ENCODE peak calls at places on chromosomes 5 and 9, in ten cellular contexts. E, P, G, Q, N, D, U, Y, J and X are unnamed samples.

GRCh38 chr5:61362796-61363364 is 30.8 kb downstream of the ZSWIM6 start:
- DNase-seq in E (no peak), P (peak; percentile 37), G (no peak), Q (peak; percentile 2), N (peak; percentile 38), D (peak; percentile 34), U (peak; percentile 37), Y (no peak), J (no peak), X (no peak)

GRCh38 chr9:16282216-16282615 is 588.3 kb downstream of the BNC2 start:
- DNase-seq in E (no peak), P (no peak), G (no peak), Q (no peak), N (peak; percentile 66), D (no peak), U (no peak), Y (no peak), J (no peak), X (no peak)

GRCh38 chr5:128574041-128574440 is 36.0 kb upstream of the FBN2 start:
- DNase-seq in E (no peak), P (no peak), G (no peak), Q (no peak), N (peak; percentile 74), D (no peak), U (no peak), Y (no peak), J (no peak), X (no peak)

GRCh38 chr5:98942849-98943248 is 14.0 kb upstream of the CHD1 start:
- DNase-seq in E (no peak), P (no peak), G (no peak), Q (no peak), N (peak; percentile 71), D (no peak), U (no peak), Y (no peak), J (no peak), X (no peak)

GRCh38 chr9:97555164-97555563 is 53.7 kb downstream of the TMOD1 start:
- DNase-seq in E (no peak), P (no peak), G (no peak), Q (no peak), N (peak; percentile 35), D (peak; percentile 63), U (no peak), Y (no peak), J (no peak), X (no peak)

GRCh38 chr9:33239922-33240321 is at the start of gene SPINK4:
- DNase-seq in E (no peak), P (no peak), G (no peak), Q (no peak), N (no peak), D (no peak), U (no peak), Y (no peak), J (no peak), X (no peak)

GRCh38 chr5:172973931-172974330 is 9.6 kb upstream of the ATP6V0E1 start:
- DNase-seq in E (no peak), P (no peak), G (no peak), Q (no peak), N (peak; percentile 69), D (no peak), U (no peak), Y (no peak), J (no peak), X (no peak)

GRCh38 chr9:34564617-34565016 is 24.9 kb downstream of the CNTFR start:
- DNase-seq in E (no peak), P (no peak), G (no peak), Q (no peak), N (no peak), D (no peak), U (no peak), Y (no peak), J (no peak), X (no peak)

GRCh38 chr5:66180282-66180955 is 36.3 kb downstream of the SREK1 start:
- DNase-seq in E (no peak), P (no peak), G (no peak), Q (no peak), N (no peak), D (no peak), U (no peak), Y (no peak), J (no peak), X (no peak)

GRCh38 chr9:96020300-96020821 is 144.9 kb downstream of the ERCC6L2 start:
- DNase-seq in E (no peak), P (no peak), G (no peak), Q (no peak), N (no peak), D (peak; percentile 44), U (no peak), Y (no peak), J (no peak), X (no peak)

GRCh38 chr5:142542906-142543305 is 143.0 kb downstream of the FGF1 start:
- DNase-seq in E (no peak), P (no peak), G (no peak), Q (no peak), N (no peak), D (no peak), U (peak; percentile 85), Y (no peak), J (no peak), X (no peak)

GRCh38 chr5:53429706-53430105 is 50.7 kb upstream of the FST start:
- DNase-seq in E (no peak), P (no peak), G (no peak), Q (no peak), N (no peak), D (no peak), U (no peak), Y (no peak), J (no peak), X (no peak)

GRCh38 chr5:112869948-112870347 is 8.9 kb downstream of the SRP19 start:
- DNase-seq in E (no peak), P (no peak), G (no peak), Q (no peak), N (no peak), D (no peak), U (no peak), Y (no peak), J (no peak), X (no peak)

GRCh38 chr9:65405253-65405652 is 120.2 kb upstream of the FOXD4L5 start:
- DNase-seq in E (no peak), P (no peak), G (no peak), Q (no peak), N (no peak), D (no peak), U (no peak), Y (no peak), J (no peak), X (no peak)

GRCh38 chr9:100498592-100498991 is 25.6 kb downstream of the TMEFF1 start:
- DNase-seq in E (no peak), P (no peak), G (no peak), Q (no peak), N (peak; percentile 50), D (no peak), U (no peak), Y (no peak), J (peak; percentile 22), X (no peak)

GRCh38 chr5:136598901-136599300 is 233.6 kb upstream of the TRPC7 start:
- DNase-seq in E (no peak), P (no peak), G (no peak), Q (no peak), N (no peak), D (no peak), U (no peak), Y (no peak), J (no peak), X (no peak)

GRCh38 chr5:117454716-117455212 is 880.1 kb upstream of the SEMA6A start:
- DNase-seq in E (no peak), P (peak; percentile 73), G (peak; percentile 15), Q (peak; percentile 79), N (peak; percentile 17), D (peak; percentile 26), U (peak; percentile 1), Y (peak; percentile 30), J (peak; percentile 2), X (peak; percentile 10)

GRCh38 chr9:581673-582497 is 259.6 kb upstream of the DMRT1 start:
- DNase-seq in E (no peak), P (peak; percentile 51), G (no peak), Q (no peak), N (peak; percentile 4), D (peak; percentile 57), U (peak; percentile 53), Y (no peak), J (no peak), X (no peak)

GRCh38 chr9:34686231-34686630 is 4.8 kb downstream of the CCL19 start:
- DNase-seq in E (no peak), P (no peak), G (no peak), Q (no peak), N (no peak), D (no peak), U (no peak), Y (no peak), J (no peak), X (no peak)

GRCh38 chr5:172497591-172498255 is 43.4 kb upstream of the SH3PXD2B start:
- DNase-seq in E (no peak), P (no peak), G (no peak), Q (no peak), N (no peak), D (no peak), U (no peak), Y (no peak), J (no peak), X (no peak)

GRCh38 chr9:101648493-101648892 is 53.7 kb upstream of the PPP3R2 start:
- DNase-seq in E (no peak), P (no peak), G (no peak), Q (no peak), N (no peak), D (no peak), U (no peak), Y (no peak), J (no peak), X (no peak)

GRCh38 chr5:90438100-90438499 is 28.5 kb upstream of the CETN3 start:
- DNase-seq in E (no peak), P (no peak), G (no peak), Q (no peak), N (peak; percentile 28), D (no peak), U (peak; percentile 57), Y (no peak), J (no peak), X (no peak)

GRCh38 chr9:75053869-75054268 is 25.8 kb upstream of the CARNMT1 start:
- DNase-seq in E (no peak), P (no peak), G (no peak), Q (peak; percentile 36), N (no peak), D (no peak), U (no peak), Y (no peak), J (no peak), X (peak; percentile 62)

GRCh38 chr5:164098536-164098935 is 593.1 kb downstream of the MAT2B start:
- DNase-seq in E (no peak), P (no peak), G (no peak), Q (no peak), N (no peak), D (no peak), U (no peak), Y (no peak), J (no peak), X (no peak)

GRCh38 chr9:133050781-133051180 is 11.0 kb upstream of the CEL start:
- DNase-seq in E (no peak), P (no peak), G (no peak), Q (no peak), N (peak; percentile 40), D (no peak), U (peak; percentile 52), Y (no peak), J (no peak), X (no peak)

GRCh38 chr5:130571076-130571475 is 594.0 kb downstream of the HINT1 start:
- DNase-seq in E (no peak), P (no peak), G (no peak), Q (no peak), N (peak; percentile 87), D (no peak), U (no peak), Y (no peak), J (no peak), X (no peak)

GRCh38 chr5:173925449-173926071 is 37.4 kb downstream of the CPEB4 start:
- DNase-seq in E (no peak), P (peak; percentile 31), G (peak; percentile 16), Q (peak; percentile 78), N (peak; percentile 83), D (peak; percentile 55), U (peak; percentile 79), Y (peak; percentile 46), J (peak; percentile 46), X (peak; percentile 47)

GRCh38 chr5:42701660-42702059 is 55.0 kb upstream of the CCDC152 start:
- DNase-seq in E (no peak), P (no peak), G (no peak), Q (no peak), N (no peak), D (no peak), U (no peak), Y (no peak), J (no peak), X (no peak)